ENCODE peak calls at places on chromosomes 2 and 18, in six cellular contexts. M is bronchial epithelial cell, E is foreskin keratinocyte, S is transverse colon, C is AG04449, F is AG10803. K is an unnamed sample.

GRCh38 chr2:236156860-236157194 is 11.4 kb downstream of the GBX2 start:
- DNase-seq in M (no peak), E (no peak), S (no peak), C (no peak), F (no peak), K (no peak)

GRCh38 chr18:21933931-21934765 is 193.6 kb downstream of the MIB1 start:
- DNase-seq in M (no peak), E (no peak), S (no peak), C (no peak), F (no peak), K (no peak)

GRCh38 chr2:64978514-64979268 is 10.5 kb upstream of the SLC1A4 start:
- DNase-seq in M (peak), E (peak), S (no peak), C (no peak), F (peak), K (peak)

GRCh38 chr2:47905454-47906260 is 641 bp downstream of the FBXO11 start:
- DNase-seq in M (no peak), E (no peak), S (peak), C (no peak), F (peak), K (no peak)

GRCh38 chr2:184689633-184690032 is 91.3 kb downstream of the ZNF804A start:
- DNase-seq in M (no peak), E (no peak), S (no peak), C (no peak), F (no peak), K (no peak)

GRCh38 chr2:213036836-213037235 is 114.6 kb downstream of the IKZF2 start:
- DNase-seq in M (peak), E (peak), S (no peak), C (peak), F (peak), K (no peak)

GRCh38 chr2:14633451-14634211 is 1.1 kb downstream of the LRATD1 start:
- DNase-seq in M (no peak), E (no peak), S (peak), C (no peak), F (no peak), K (peak)

GRCh38 chr2:73112913-73113633 is at the start of gene RAB11FIP5:
- DNase-seq in M (peak), E (peak), S (peak), C (no peak), F (peak), K (peak)

GRCh38 chr2:37192551-37192950 is 3.7 kb upstream of the CEBPZOS start:
- DNase-seq in M (no peak), E (no peak), S (no peak), C (no peak), F (no peak), K (no peak)

GRCh38 chr2:37201208-37201607 is 4.9 kb downstream of the CEBPZOS start:
- DNase-seq in M (no peak), E (no peak), S (no peak), C (no peak), F (no peak), K (no peak)

GRCh38 chr2:37191747-37192146 is 3.3 kb upstream of the SULT6B1 start:
- DNase-seq in M (no peak), E (no peak), S (no peak), C (no peak), F (no peak), K (no peak)

GRCh38 chr2:37198681-37199065 is 2.4 kb downstream of the CEBPZOS start:
- DNase-seq in M (no peak), E (no peak), S (no peak), C (no peak), F (no peak), K (no peak)

GRCh38 chr2:37196320-37197195 is at the start of gene CEBPZOS:
- DNase-seq in M (peak), E (peak), S (peak), C (no peak), F (peak), K (peak)
- TF ChIP-seq CTCF in M (no peak), E (no peak), S (no peak), C (no peak), F (no peak), K (no peak)

GRCh38 chr2:25885933-25886332 is 7.6 kb upstream of the ASXL2 start:
- DNase-seq in M (peak), E (peak), S (no peak), C (peak), F (peak), K (peak)
- TF ChIP-seq CTCF in M (no peak), E (no peak), S (no peak), C (no peak), F (no peak), K (no peak)

DNA sequence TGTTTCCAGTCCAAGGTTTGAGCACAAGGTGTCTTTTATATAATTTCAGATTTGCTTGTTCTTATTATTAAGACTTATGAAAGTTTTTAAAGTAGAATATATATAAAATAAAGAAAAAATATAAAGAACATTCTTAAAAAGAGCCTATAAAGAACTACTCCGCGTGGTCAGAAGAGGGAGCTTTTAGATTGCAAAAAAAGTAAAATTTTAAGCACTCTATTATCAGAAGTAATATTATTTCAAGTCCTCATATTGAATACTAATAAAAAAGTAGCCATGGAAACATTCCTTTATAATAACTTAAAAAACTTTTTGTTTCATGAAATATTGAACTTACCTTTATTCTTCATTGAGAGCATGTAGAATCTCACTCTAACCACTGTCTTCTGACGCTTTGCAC is 51.4 kb downstream of the LINC00305 start:
- DNase-seq in M (no peak), E (no peak), S (no peak), C (no peak), F (no peak), K (no peak)
- TF ChIP-seq CTCF in M (no peak), E (peak), S (no peak), C (no peak), F (no peak), K (peak)

GRCh38 chr2:69061518-69061917 is 48.5 kb downstream of the ANTXR1 start:
- DNase-seq in M (peak), E (no peak), S (no peak), C (no peak), F (no peak), K (no peak)
- TF ChIP-seq CTCF in M (no peak), E (peak), S (no peak), C (no peak), F (no peak), K (no peak)

K was measured in MCF 10A.